ENCODE peak calls at places on chromosomes 16 and 17, in seven cellular contexts. I is H9, T is iris pigment epithelial cell, M is EL, D is IMR-90, C is NCI-H1417, R is GM12892. K is an unnamed sample.

GRCh38 chr17:12580640-12581039 is 85.0 kb upstream of the MYOCD start:
- DNase-seq in R (no peak), D (peak), C (no peak), I (no peak), M (no peak), T (peak), K (no peak)

GRCh38 chr17:57609878-57610270 is 135.2 kb downstream of the CCDC182 start:
- DNase-seq in M (no peak), I (no peak), D (no peak), C (no peak), T (no peak), R (no peak), K (no peak)

GRCh38 chr17:68600881-68601564 is at the start of gene FAM20A:
- DNase-seq in R (no peak), M (no peak), T (no peak), D (no peak), C (peak), I (peak), K (no peak)

GRCh38 chr16:9012848-9013507 is 49.3 kb upstream of the USP7 start:
- DNase-seq in I (peak), M (no peak), R (no peak), C (no peak), D (no peak), T (no peak), K (no peak)

GRCh38 chr17:57273471-57273870 is 17.1 kb downstream of the MSI2 start:
- DNase-seq in C (no peak), D (no peak), R (no peak), I (no peak), M (no peak), T (no peak), K (no peak)

GRCh38 chr16:75541236-75541635 is 5.3 kb upstream of the CHST5 start:
- DNase-seq in I (no peak), C (no peak), M (no peak), T (no peak), R (no peak), D (no peak), K (no peak)

GRCh38 chr17:41107941-41108445 is 2.8 kb downstream of the KRTAP4-9 start:
- DNase-seq in D (peak), I (no peak), M (peak), R (no peak), T (no peak), C (no peak), K (peak)

GRCh38 chr17:18959071-18959844 is 7.3 kb downstream of the SLC5A10 start:
- DNase-seq in R (peak), M (no peak), D (no peak), I (peak), T (no peak), C (no peak), K (no peak)

GRCh38 chr16:82368041-82368440 is 198.0 kb upstream of the MPHOSPH6 start:
- DNase-seq in D (peak), M (peak), I (peak), C (peak), T (peak), R (peak), K (peak)

GRCh38 chr16:3444032-3444388 is 530 bp downstream of the NAA60 start:
- DNase-seq in M (peak), C (no peak), R (no peak), I (no peak), T (peak), D (peak), K (peak)

GRCh38 chr16:88703486-88704309 is 2.5 kb downstream of the RNF166 start:
- DNase-seq in D (no peak), T (no peak), I (no peak), R (no peak), M (no peak), C (no peak), K (no peak)

GRCh38 chr17:6479626-6480324 is 35.5 kb downstream of the PIMREG start:
- DNase-seq in M (no peak), T (no peak), C (no peak), I (no peak), R (no peak), D (no peak), K (no peak)

GRCh38 chr17:76726231-76726765 is at the start of gene JMJD6:
- DNase-seq in D (peak), T (peak), R (peak), C (peak), M (peak), I (peak), K (peak)

GRCh38 chr17:67043283-67043682 is 1.1 kb upstream of the CACNG1 start:
- DNase-seq in M (no peak), T (no peak), D (no peak), I (no peak), C (no peak), R (no peak), K (no peak)

GRCh38 chr17:4744999-4745969 is 5.6 kb upstream of the CXCL16 start:
- DNase-seq in M (no peak), D (no peak), I (peak), T (no peak), R (no peak), C (no peak), K (no peak)